ENCODE peak calls at places on chromosomes 12 and 14, in eight cellular contexts. I is keratinocyte; L is CD4-positive, alpha-beta memory T cell; K is upper lobe of left lung; G is GM23248; E is small intestine; Q is psoas muscle; P is astrocyte. X is an unnamed sample.
A peak's percentile ranks its signal among the peaks of the same experiment; 100 is the strongest.

GRCh38 chr12:102980350-102980749 is 22.9 kb downstream of the ASCL1 start:
- DNase-seq in G (no peak), E (no peak), P (no peak), Q (no peak), K (no peak), I (no peak), L (no peak), X (no peak)

GRCh38 chr12:113040722-113041168 is 15.8 kb upstream of the DTX1 start:
- DNase-seq in Q (peak; percentile 87), P (peak; percentile 25), L (no peak), K (no peak), E (peak; percentile 24), I (peak; percentile 66), G (peak; percentile 89), X (no peak)

GRCh38 chr12:124695861-124696260 is 128.4 kb upstream of the NCOR2 start:
- DNase-seq in I (no peak), L (no peak), K (no peak), E (no peak), P (no peak), G (peak; percentile 47), Q (no peak), X (no peak)

GRCh38 chr12:100476013-100476751 is 2.5 kb downstream of the NR1H4 start:
- DNase-seq in E (no peak), G (no peak), L (no peak), P (no peak), Q (no peak), K (no peak), I (no peak), X (no peak)

GRCh38 chr12:76206677-76207072 is 122.2 kb upstream of the NAP1L1 start:
- DNase-seq in L (no peak), P (no peak), Q (no peak), G (no peak), I (no peak), K (no peak), E (no peak), X (no peak)

GRCh38 chr14:48937796-48938195 is 648.4 kb downstream of the RPS29 start:
- DNase-seq in E (no peak), I (no peak), L (no peak), Q (no peak), K (no peak), P (peak; percentile 64), G (peak; percentile 51), X (no peak)

GRCh38 chr14:68248481-68249255 is 429.1 kb downstream of the RAD51B start:
- DNase-seq in Q (peak; percentile 79), I (no peak), L (peak; percentile 62), P (peak; percentile 74), E (peak; percentile 59), K (peak; percentile 17), G (peak; percentile 69), X (peak; percentile 77)

GRCh38 chr12:76337583-76337982 is 10.6 kb downstream of the BBS10 start:
- DNase-seq in G (peak; percentile 54), P (peak; percentile 79), Q (no peak), L (no peak), E (no peak), K (no peak), I (no peak), X (no peak)

GRCh38 chr14:51806624-51807023 is 53.8 kb upstream of the GNG2 start:
- DNase-seq in I (no peak), E (no peak), G (peak; percentile 7), P (no peak), K (no peak), L (no peak), Q (no peak), X (no peak)

GRCh38 chr14:105485720-105486332 is 860 bp upstream of the CRIP1 start:
- DNase-seq in Q (no peak), P (no peak), L (peak; percentile 58), E (peak; percentile 51), K (peak; percentile 87), I (no peak), G (no peak), X (peak; percentile 78)

GRCh38 chr12:2858944-2859352 is 2.1 kb upstream of the TEX52 start:
- DNase-seq in I (no peak), G (no peak), K (no peak), L (no peak), P (no peak), E (no peak), Q (no peak), X (no peak)

GRCh38 chr12:90484130-90484529 is 470.8 kb downstream of the CCER1 start:
- DNase-seq in I (no peak), Q (no peak), E (no peak), L (no peak), G (no peak), K (no peak), P (no peak), X (no peak)

GRCh38 chr12:122467983-122468382 is 32.7 kb downstream of the ZCCHC8 start:
- DNase-seq in P (no peak), Q (no peak), G (no peak), E (peak; percentile 23), I (peak; percentile 83), L (no peak), K (no peak), X (no peak)

GRCh38 chr14:78586681-78587080 is 416.5 kb downstream of the NRXN3 start:
- DNase-seq in K (no peak), I (no peak), P (no peak), G (no peak), L (no peak), E (no peak), Q (no peak), X (no peak)

GRCh38 chr14:100375273-100375962 is 52.3 kb downstream of the SLC25A47 start:
- DNase-seq in I (no peak), K (no peak), E (peak; percentile 31), Q (peak; percentile 83), G (peak; percentile 96), P (peak; percentile 96), L (peak; percentile 16), X (peak; percentile 82)

GRCh38 chr12:51815571-51815970 is 32.9 kb downstream of the FIGNL2 start:
- DNase-seq in P (no peak), Q (peak; percentile 34), G (peak; percentile 23), E (no peak), K (no peak), L (no peak), I (no peak), X (no peak)

GRCh38 chr12:25422241-25422640 is 130.8 kb downstream of the LMNTD1 start:
- DNase-seq in G (peak; percentile 5), Q (no peak), I (no peak), P (no peak), E (no peak), K (no peak), L (no peak), X (no peak)

GRCh38 chr14:35380794-35381193 is 23.8 kb downstream of the NFKBIA start:
- DNase-seq in K (no peak), I (no peak), E (peak; percentile 72), L (no peak), P (no peak), Q (no peak), G (no peak), X (no peak)
- H3K36me3 ChIP-seq in K (no peaks in the 10 kb centered on the region), I (no peaks in the 10 kb centered on the region), E (no peaks in the 10 kb centered on the region), L (no peaks in the 10 kb centered on the region), P (no peaks in the 10 kb centered on the region), Q (no peaks in the 10 kb centered on the region), G (no peaks in the 10 kb centered on the region), X (no peaks in the 10 kb centered on the region)

GRCh38 chr12:132471858-132472255 is 18.1 kb upstream of the FBRSL1 start:
- DNase-seq in I (no peak), G (no peak), K (no peak), P (no peak), L (no peak), E (no peak), Q (peak; percentile 34), X (no peak)
- H3K4me3 ChIP-seq in I (no peak overlapping the region), G (no peak overlapping the region), K (no peak overlapping the region), P (no peak overlapping the region), L (no peak overlapping the region), E (no peak overlapping the region), Q (no peak overlapping the region), X (no peak overlapping the region)

DNA sequence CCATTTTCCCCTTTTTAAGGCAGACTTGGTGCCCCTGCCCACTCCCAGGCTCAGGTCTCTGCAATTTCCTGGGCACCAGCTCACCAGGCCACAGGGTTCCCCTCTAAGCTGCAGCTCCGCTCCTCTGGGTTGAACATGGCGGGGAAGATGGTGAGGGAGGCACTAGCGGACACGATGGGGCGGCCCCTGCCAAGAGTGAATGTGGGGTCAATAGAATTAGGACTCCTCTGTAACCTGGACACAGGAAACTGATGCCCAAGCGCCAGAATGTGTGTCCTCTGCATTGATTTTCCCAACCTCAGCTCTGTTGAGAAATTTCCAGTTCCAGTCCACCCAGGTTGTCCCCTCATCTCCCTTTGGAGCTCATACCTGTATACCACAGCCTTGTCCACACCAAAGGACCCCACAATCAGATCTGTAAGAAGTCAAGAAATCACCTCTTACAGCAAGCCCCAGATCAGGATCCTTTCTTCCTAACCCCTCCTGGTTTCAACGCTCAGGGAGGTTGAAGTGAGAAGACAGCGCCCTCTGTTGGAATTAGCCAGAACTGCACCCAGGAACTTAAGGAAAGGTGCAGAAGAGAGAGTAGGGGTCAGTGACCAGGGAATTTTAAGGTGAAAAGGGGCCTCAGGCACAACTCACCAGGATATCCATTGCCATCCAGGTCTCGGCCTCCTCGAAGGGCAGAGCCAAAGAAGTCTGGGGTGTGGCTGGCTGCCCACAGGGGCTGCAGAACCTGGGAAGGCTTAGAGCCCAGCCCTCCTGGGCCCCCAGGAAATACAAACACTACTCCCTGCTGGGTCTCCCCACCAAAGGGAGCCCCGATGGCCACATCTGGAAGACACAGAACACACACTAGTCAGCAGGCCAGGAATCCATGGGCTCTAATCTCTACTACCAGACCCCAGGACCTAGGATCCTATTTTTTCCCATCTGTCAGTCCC is 14.7 kb downstream of the ITGA5 start:
- DNase-seq in K (no peak), E (peak; percentile 25), G (peak; percentile 61), I (no peak), P (no peak), Q (peak; percentile 62), L (peak; percentile 56), X (peak; percentile 81)
- H3K36me3 ChIP-seq in K (peaks cover 21% of the 10 kb centered on the region), E (peaks cover 17% of the 10 kb centered on the region), G (peaks cover 82% of the 10 kb centered on the region), I (peaks cover 79% of the 10 kb centered on the region), P (peaks cover 90% of the 10 kb centered on the region), Q (peaks cover 18% of the 10 kb centered on the region), L (peaks cover 97% of the 10 kb centered on the region), X (peaks cover 61% of the 10 kb centered on the region)

GRCh38 chr12:108055135-108055534 is 74.0 kb upstream of the WSCD2 start:
- DNase-seq in P (no peak), G (no peak), K (no peak), E (no peak), L (no peak), I (no peak), Q (no peak), X (no peak)

GRCh38 chr12:108053512-108053911 is 75.6 kb upstream of the WSCD2 start:
- DNase-seq in Q (no peak), E (no peak), G (no peak), P (no peak), L (no peak), I (no peak), K (no peak), X (no peak)

GRCh38 chr12:108052260-108052659 is 76.8 kb upstream of the WSCD2 start:
- DNase-seq in P (no peak), E (no peak), Q (no peak), K (no peak), I (no peak), L (peak; percentile 18), G (no peak), X (no peak)

GRCh38 chr12:108060054-108060453 is 69.0 kb upstream of the WSCD2 start:
- DNase-seq in I (no peak), E (no peak), K (no peak), Q (no peak), L (no peak), P (no peak), G (peak; percentile 6), X (no peak)

DNA sequence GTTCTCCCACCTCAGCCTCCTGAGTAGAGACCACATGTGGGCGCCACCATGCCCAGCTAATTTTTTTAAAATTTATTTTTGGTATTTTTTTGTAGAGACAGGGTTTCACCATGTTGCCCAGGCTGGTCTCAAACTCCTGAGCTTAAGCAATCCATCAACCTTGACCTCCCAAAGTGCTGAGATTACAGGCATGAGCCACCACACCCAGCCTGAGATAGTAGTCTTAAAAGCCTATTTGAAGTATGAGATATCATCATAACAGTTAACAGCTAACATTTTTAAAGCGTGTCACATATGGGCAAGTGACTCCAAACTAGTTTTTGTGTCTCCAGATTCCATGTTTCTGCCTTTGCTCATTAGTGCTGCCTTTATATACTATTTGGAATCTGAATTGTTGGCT is 74.6 kb upstream of the WSCD2 start:
- DNase-seq in Q (no peak), L (no peak), P (no peak), K (no peak), E (no peak), G (no peak), I (no peak), X (no peak)
- H3K4me3 ChIP-seq in Q (no peak overlapping the region), L (no peak overlapping the region), P (no peak overlapping the region), K (no peak overlapping the region), E (no peak overlapping the region), G (no peak overlapping the region), I (no peak overlapping the region), X (no peak overlapping the region)

X was measured in HAP-1.